ENCODE peak calls at places on chromosomes 1 and 21, in four cellular contexts. O is fibroblast of mammary gland, V is NCI-H1436, I is Caco-2. N is an unnamed sample.

GRCh38 chr1:955439-955838 is 3.6 kb downstream of the NOC2L start:
- DNase-seq in O (no peak), I (no peak), V (no peak), N (no peak)

GRCh38 chr1:175201061-175201508 is 8.5 kb upstream of the KIAA0040 start:
- DNase-seq in V (no peak), O (peak), I (no peak), N (no peak)

GRCh38 chr1:58620259-58620658 is 43.2 kb upstream of the TACSTD2 start:
- DNase-seq in I (peak), V (no peak), O (no peak), N (no peak)

GRCh38 chr21:42003051-42003461 is 7.1 kb downstream of the ZBTB21 start:
- DNase-seq in V (no peak), O (peak), I (no peak), N (peak)

GRCh38 chr1:109728870-109729269 is 12.0 kb downstream of the GSTM3 start:
- DNase-seq in V (no peak), I (no peak), O (no peak), N (no peak)

GRCh38 chr1:203367051-203367450 is 16.1 kb upstream of the FMOD start:
- DNase-seq in I (no peak), V (peak), O (no peak), N (no peak)

GRCh38 chr1:20290624-20291597 is at the start of gene VWA5B1:
- DNase-seq in V (peak), I (peak), O (no peak), N (peak)

GRCh38 chr1:29236993-29237905 is 927 bp downstream of the PTPRU start:
- DNase-seq in I (peak), O (no peak), V (no peak), N (peak)

GRCh38 chr1:22318279-22318983 is 133.2 kb upstream of the ZBTB40 start:
- DNase-seq in V (peak), I (no peak), O (no peak), N (no peak)

GRCh38 chr1:231629132-231629531 is 2.5 kb downstream of the DISC1 start:
- DNase-seq in O (no peak), V (no peak), I (no peak), N (peak)

GRCh38 chr1:239909894-239910293 is 181.8 kb upstream of the FMN2 start:
- DNase-seq in I (no peak), O (peak), V (no peak), N (peak)

GRCh38 chr1:24086466-24086865 is 25.5 kb downstream of the MYOM3 start:
- DNase-seq in V (no peak), I (no peak), O (no peak), N (no peak)

GRCh38 chr1:55179177-55179835 is 35.9 kb downstream of the USP24 start:
- DNase-seq in O (peak), I (no peak), V (no peak), N (peak)

GRCh38 chr1:197100677-197101076 is 33.6 kb upstream of the F13B start:
- DNase-seq in I (no peak), V (no peak), O (no peak), N (no peak)

GRCh38 chr1:53516181-53516580 is 57.0 kb downstream of the DMRTB1 start:
- DNase-seq in I (no peak), O (no peak), V (no peak), N (no peak)

GRCh38 chr21:17697474-17697873 is 84.8 kb upstream of the BTG3 start:
- DNase-seq in O (no peak), V (no peak), I (no peak), N (no peak)

GRCh38 chr1:21089299-21089698 is 87.4 kb downstream of the EIF4G3 start:
- DNase-seq in V (no peak), I (no peak), O (no peak), N (no peak)